ENCODE peak calls at places on chromosomes 4 and X, in seven cellular contexts. One of them, this sample, is unnamed.

GRCh38 chr4:143396695-143397094 is 60.0 kb downstream of the GAB1 start:
- DNase-seq in naive B cell: no peak
- DNase-seq in MCF 10A: no peak
- DNase-seq in NCI-H510A treated with DMSO at 0.1 percent for 48 hours: no peak
- DNase-seq in dermis blood vessel endothelial cell: peak
- DNase-seq in NCI-H1417 treated with DMSO at 0.1 percent for 48 hours: no peak
- DNase-seq in NCI-H1092: no peak
- DNase-seq in this sample: no peak

GRCh38 chr4:181138116-181138515 is 1105.1 kb upstream of the TENM3 start:
- DNase-seq in naive B cell: no peak
- DNase-seq in MCF 10A: no peak
- DNase-seq in NCI-H510A treated with DMSO at 0.1 percent for 48 hours: no peak
- DNase-seq in dermis blood vessel endothelial cell: no peak
- DNase-seq in NCI-H1417 treated with DMSO at 0.1 percent for 48 hours: no peak
- DNase-seq in NCI-H1092: no peak
- DNase-seq in this sample: no peak

GRCh38 chrX:63889001-63889400 is 104.0 kb upstream of the ARHGEF9 start:
- DNase-seq in naive B cell: no peak
- DNase-seq in MCF 10A: peak
- DNase-seq in NCI-H510A treated with DMSO at 0.1 percent for 48 hours: no peak
- DNase-seq in dermis blood vessel endothelial cell: no peak
- DNase-seq in NCI-H1417 treated with DMSO at 0.1 percent for 48 hours: no peak
- DNase-seq in NCI-H1092: no peak
- DNase-seq in this sample: no peak

GRCh38 chrX:119189115-119189514 is 47.0 kb upstream of the PGRMC1 start:
- DNase-seq in naive B cell: no peak
- DNase-seq in MCF 10A: no peak
- DNase-seq in NCI-H510A treated with DMSO at 0.1 percent for 48 hours: no peak
- DNase-seq in dermis blood vessel endothelial cell: no peak
- DNase-seq in NCI-H1417 treated with DMSO at 0.1 percent for 48 hours: no peak
- DNase-seq in NCI-H1092: no peak
- DNase-seq in this sample: no peak

GRCh38 chr4:22508376-22508775 is 7.5 kb downstream of the ADGRA3 start:
- DNase-seq in naive B cell: no peak
- DNase-seq in MCF 10A: peak
- DNase-seq in NCI-H510A treated with DMSO at 0.1 percent for 48 hours: no peak
- DNase-seq in dermis blood vessel endothelial cell: no peak
- DNase-seq in NCI-H1417 treated with DMSO at 0.1 percent for 48 hours: no peak
- DNase-seq in NCI-H1092: no peak
- DNase-seq in this sample: no peak

GRCh38 chrX:154815274-154815818 is 10.1 kb upstream of the MPP1 start:
- DNase-seq in naive B cell: no peak
- DNase-seq in MCF 10A: no peak
- DNase-seq in NCI-H510A treated with DMSO at 0.1 percent for 48 hours: no peak
- DNase-seq in dermis blood vessel endothelial cell: no peak
- DNase-seq in NCI-H1417 treated with DMSO at 0.1 percent for 48 hours: no peak
- DNase-seq in NCI-H1092: no peak
- DNase-seq in this sample: no peak

GRCh38 chrX:56813318-56813837 is 84.3 kb downstream of the NBDY start:
- DNase-seq in naive B cell: no peak
- DNase-seq in MCF 10A: peak
- DNase-seq in NCI-H510A treated with DMSO at 0.1 percent for 48 hours: no peak
- DNase-seq in dermis blood vessel endothelial cell: peak
- DNase-seq in NCI-H1417 treated with DMSO at 0.1 percent for 48 hours: no peak
- DNase-seq in NCI-H1092: no peak
- DNase-seq in this sample: peak

GRCh38 chrX:123924181-123924580 is 37.3 kb upstream of the STAG2 start:
- DNase-seq in naive B cell: no peak
- DNase-seq in MCF 10A: no peak
- DNase-seq in NCI-H510A treated with DMSO at 0.1 percent for 48 hours: no peak
- DNase-seq in dermis blood vessel endothelial cell: no peak
- DNase-seq in NCI-H1417 treated with DMSO at 0.1 percent for 48 hours: no peak
- DNase-seq in NCI-H1092: no peak
- DNase-seq in this sample: no peak

GRCh38 chr4:2744576-2745270 is 11.4 kb downstream of the TNIP2 start:
- DNase-seq in naive B cell: no peak
- DNase-seq in MCF 10A: no peak
- DNase-seq in NCI-H510A treated with DMSO at 0.1 percent for 48 hours: no peak
- DNase-seq in dermis blood vessel endothelial cell: no peak
- DNase-seq in NCI-H1417 treated with DMSO at 0.1 percent for 48 hours: no peak
- DNase-seq in NCI-H1092: no peak
- DNase-seq in this sample: no peak

GRCh38 chrX:17828156-17828555 is 32.9 kb downstream of the RAI2 start:
- DNase-seq in naive B cell: no peak
- DNase-seq in MCF 10A: no peak
- DNase-seq in NCI-H510A treated with DMSO at 0.1 percent for 48 hours: no peak
- DNase-seq in dermis blood vessel endothelial cell: no peak
- DNase-seq in NCI-H1417 treated with DMSO at 0.1 percent for 48 hours: no peak
- DNase-seq in NCI-H1092: no peak
- DNase-seq in this sample: no peak

GRCh38 chrX:21944136-21944615 is 3.7 kb downstream of the SMS start:
- DNase-seq in naive B cell: no peak
- DNase-seq in MCF 10A: peak
- DNase-seq in NCI-H510A treated with DMSO at 0.1 percent for 48 hours: no peak
- DNase-seq in dermis blood vessel endothelial cell: no peak
- DNase-seq in NCI-H1417 treated with DMSO at 0.1 percent for 48 hours: no peak
- DNase-seq in NCI-H1092: no peak
- DNase-seq in this sample: no peak

GRCh38 chrX:79159800-79160199 is 15.3 kb downstream of the GPR174 start:
- DNase-seq in naive B cell: no peak
- DNase-seq in MCF 10A: no peak
- DNase-seq in NCI-H510A treated with DMSO at 0.1 percent for 48 hours: no peak
- DNase-seq in dermis blood vessel endothelial cell: no peak
- DNase-seq in NCI-H1417 treated with DMSO at 0.1 percent for 48 hours: no peak
- DNase-seq in NCI-H1092: no peak
- DNase-seq in this sample: no peak

GRCh38 chr4:7030856-7031255 is 12.3 kb upstream of the TADA2B start:
- DNase-seq in naive B cell: no peak
- DNase-seq in MCF 10A: no peak
- DNase-seq in NCI-H510A treated with DMSO at 0.1 percent for 48 hours: no peak
- DNase-seq in dermis blood vessel endothelial cell: no peak
- DNase-seq in NCI-H1417 treated with DMSO at 0.1 percent for 48 hours: no peak
- DNase-seq in NCI-H1092: no peak
- DNase-seq in this sample: no peak

GRCh38 chr4:1938027-1938426 is 66.8 kb downstream of the NSD2 start:
- DNase-seq in naive B cell: no peak
- DNase-seq in MCF 10A: peak
- DNase-seq in NCI-H510A treated with DMSO at 0.1 percent for 48 hours: no peak
- DNase-seq in dermis blood vessel endothelial cell: no peak
- DNase-seq in NCI-H1417 treated with DMSO at 0.1 percent for 48 hours: no peak
- DNase-seq in NCI-H1092: no peak
- DNase-seq in this sample: no peak

GRCh38 chrX:35040871-35041270 is 98.3 kb downstream of the FAM47B start:
- DNase-seq in naive B cell: no peak
- DNase-seq in MCF 10A: no peak
- DNase-seq in NCI-H510A treated with DMSO at 0.1 percent for 48 hours: no peak
- DNase-seq in dermis blood vessel endothelial cell: no peak
- DNase-seq in NCI-H1417 treated with DMSO at 0.1 percent for 48 hours: no peak
- DNase-seq in NCI-H1092: no peak
- DNase-seq in this sample: no peak

GRCh38 chrX:129239371-129239770 is 283.9 kb downstream of the SMARCA1 start:
- DNase-seq in naive B cell: no peak
- DNase-seq in MCF 10A: peak
- DNase-seq in NCI-H510A treated with DMSO at 0.1 percent for 48 hours: no peak
- DNase-seq in dermis blood vessel endothelial cell: no peak
- DNase-seq in NCI-H1417 treated with DMSO at 0.1 percent for 48 hours: no peak
- DNase-seq in NCI-H1092: no peak
- DNase-seq in this sample: no peak

GRCh38 chrX:103608305-103608963 is 671 bp downstream of the TCEAL3 start:
- DNase-seq in naive B cell: no peak
- DNase-seq in MCF 10A: no peak
- DNase-seq in NCI-H510A treated with DMSO at 0.1 percent for 48 hours: no peak
- DNase-seq in dermis blood vessel endothelial cell: peak
- DNase-seq in NCI-H1417 treated with DMSO at 0.1 percent for 48 hours: no peak
- DNase-seq in NCI-H1092: no peak
- DNase-seq in this sample: no peak

GRCh38 chrX:10106801-10107200 is 50.0 kb upstream of the CLCN4 start:
- DNase-seq in naive B cell: peak
- DNase-seq in MCF 10A: no peak
- DNase-seq in NCI-H510A treated with DMSO at 0.1 percent for 48 hours: no peak
- DNase-seq in dermis blood vessel endothelial cell: no peak
- DNase-seq in NCI-H1417 treated with DMSO at 0.1 percent for 48 hours: no peak
- DNase-seq in NCI-H1092: no peak
- DNase-seq in this sample: no peak

GRCh38 chrX:130097507-130098201 is 12.6 kb downstream of the ELF4 start:
- DNase-seq in naive B cell: no peak
- DNase-seq in MCF 10A: no peak
- DNase-seq in NCI-H510A treated with DMSO at 0.1 percent for 48 hours: peak
- DNase-seq in dermis blood vessel endothelial cell: peak
- DNase-seq in NCI-H1417 treated with DMSO at 0.1 percent for 48 hours: no peak
- DNase-seq in NCI-H1092: no peak
- DNase-seq in this sample: no peak

GRCh38 chr4:166421556-166422156 is 548.6 kb downstream of the TLL1 start:
- DNase-seq in naive B cell: no peak
- DNase-seq in MCF 10A: peak
- DNase-seq in NCI-H510A treated with DMSO at 0.1 percent for 48 hours: no peak
- DNase-seq in dermis blood vessel endothelial cell: no peak
- DNase-seq in NCI-H1417 treated with DMSO at 0.1 percent for 48 hours: no peak
- DNase-seq in NCI-H1092: no peak
- DNase-seq in this sample: no peak

GRCh38 chr4:80188801-80189458 is 8.4 kb upstream of the PRDM8 start:
- DNase-seq in naive B cell: no peak
- DNase-seq in MCF 10A: no peak
- DNase-seq in NCI-H510A treated with DMSO at 0.1 percent for 48 hours: no peak
- DNase-seq in dermis blood vessel endothelial cell: no peak
- DNase-seq in NCI-H1417 treated with DMSO at 0.1 percent for 48 hours: no peak
- DNase-seq in NCI-H1092: no peak
- DNase-seq in this sample: no peak

GRCh38 chr4:48331577-48332340 is 9.6 kb upstream of the SLAIN2 start:
- DNase-seq in naive B cell: no peak
- DNase-seq in MCF 10A: peak
- DNase-seq in NCI-H510A treated with DMSO at 0.1 percent for 48 hours: no peak
- DNase-seq in dermis blood vessel endothelial cell: no peak
- DNase-seq in NCI-H1417 treated with DMSO at 0.1 percent for 48 hours: no peak
- DNase-seq in NCI-H1092: no peak
- DNase-seq in this sample: no peak

GRCh38 chr4:182823576-182823975 is 93.6 kb downstream of the DCTD start:
- DNase-seq in naive B cell: no peak
- DNase-seq in MCF 10A: no peak
- DNase-seq in NCI-H510A treated with DMSO at 0.1 percent for 48 hours: no peak
- DNase-seq in dermis blood vessel endothelial cell: no peak
- DNase-seq in NCI-H1417 treated with DMSO at 0.1 percent for 48 hours: no peak
- DNase-seq in NCI-H1092: no peak
- DNase-seq in this sample: no peak

GRCh38 chrX:74293343-74293946 is 10.5 kb upstream of the ZCCHC13 start:
- DNase-seq in naive B cell: peak
- DNase-seq in MCF 10A: peak
- DNase-seq in NCI-H510A treated with DMSO at 0.1 percent for 48 hours: peak
- DNase-seq in dermis blood vessel endothelial cell: peak
- DNase-seq in NCI-H1417 treated with DMSO at 0.1 percent for 48 hours: peak
- DNase-seq in NCI-H1092: peak
- DNase-seq in this sample: peak

GRCh38 chrX:38275615-38276014 is 51.7 kb downstream of the RPGR start:
- DNase-seq in naive B cell: no peak
- DNase-seq in MCF 10A: peak
- DNase-seq in NCI-H510A treated with DMSO at 0.1 percent for 48 hours: no peak
- DNase-seq in dermis blood vessel endothelial cell: peak
- DNase-seq in NCI-H1417 treated with DMSO at 0.1 percent for 48 hours: no peak
- DNase-seq in NCI-H1092: no peak
- DNase-seq in this sample: no peak

GRCh38 chr4:169791527-169792156 is 33.9 kb upstream of the HPF1 start:
- DNase-seq in naive B cell: no peak
- DNase-seq in MCF 10A: peak
- DNase-seq in NCI-H510A treated with DMSO at 0.1 percent for 48 hours: peak
- DNase-seq in dermis blood vessel endothelial cell: peak
- DNase-seq in NCI-H1417 treated with DMSO at 0.1 percent for 48 hours: peak
- DNase-seq in NCI-H1092: peak
- DNase-seq in this sample: peak

GRCh38 chr4:102503831-102504786 is 3.0 kb downstream of the NFKB1 start:
- DNase-seq in naive B cell: no peak
- DNase-seq in MCF 10A: peak
- DNase-seq in NCI-H510A treated with DMSO at 0.1 percent for 48 hours: no peak
- DNase-seq in dermis blood vessel endothelial cell: no peak
- DNase-seq in NCI-H1417 treated with DMSO at 0.1 percent for 48 hours: no peak
- DNase-seq in NCI-H1092: no peak
- DNase-seq in this sample: no peak